ENCODE peak calls at places on chromosomes 1 and 21, in eight cellular contexts. C is pancreas; A is mesenchymal stem cell; D is aorta; T is GM23248; I is IMR-90; M is cardiac muscle cell; K is naive thymus-derived CD4-positive, alpha-beta T cell. S is an unnamed sample. For H3K4me1, the result is how much of the 10 kb centered on the place peaks cover.

GRCh38 chr1:109579044-109579443 is 30.6 kb downstream of the GNAI3 start:
- DNase-seq in C (no peak), A (no peak), D (no peak), M (no peak), T (peak), I (peak), K (no peak), S (no peak)

GRCh38 chr1:171780583-171781166 is 785 bp upstream of the METTL13 start:
- DNase-seq in I (no peak), A (no peak), T (no peak), D (no peak), M (no peak), K (no peak), C (peak), S (no peak)

GRCh38 chr1:80882552-80882951 is 918.2 kb upstream of the ADGRL2 start:
- DNase-seq in A (peak), C (no peak), I (peak), K (no peak), T (peak), M (no peak), D (no peak), S (no peak)

GRCh38 chr21:41435728-41436127 is 9.7 kb downstream of the MX1 start:
- DNase-seq in D (no peak), K (no peak), M (no peak), A (no peak), I (no peak), C (no peak), T (no peak), S (no peak)

GRCh38 chr1:241591317-241591716 is 48.9 kb downstream of the CHML start:
- DNase-seq in C (no peak), A (peak), M (no peak), T (peak), D (no peak), I (peak), K (no peak), S (no peak)

GRCh38 chr1:54006508-54006907 is 11.5 kb downstream of the LDLRAD1 start:
- DNase-seq in C (no peak), K (no peak), T (no peak), A (no peak), I (no peak), D (no peak), M (no peak), S (no peak)

GRCh38 chr1:79010589-79010988 is 4.1 kb upstream of the ADGRL4 start:
- DNase-seq in I (no peak), K (no peak), A (no peak), M (no peak), T (no peak), D (no peak), C (no peak), S (no peak)

GRCh38 chr1:233879841-233880240 is 24.6 kb upstream of the SLC35F3 start:
- DNase-seq in I (no peak), D (no peak), A (no peak), T (no peak), M (no peak), K (no peak), C (no peak), S (no peak)

GRCh38 chr1:225474986-225475820 is 47.4 kb upstream of the LBR start:
- DNase-seq in I (peak), T (peak), M (peak), D (peak), C (peak), K (peak), A (peak), S (peak)

GRCh38 chr1:242610209-242610608 is 85.7 kb upstream of the PLD5 start:
- DNase-seq in A (no peak), C (no peak), M (no peak), D (no peak), K (no peak), I (no peak), T (no peak), S (no peak)

GRCh38 chr1:88612299-88612698 is 71.8 kb upstream of the PKN2 start:
- DNase-seq in M (no peak), I (no peak), K (no peak), T (no peak), C (no peak), A (no peak), D (no peak), S (no peak)

GRCh38 chr1:215444715-215445414 is 122.2 kb upstream of the KCTD3 start:
- DNase-seq in T (no peak), D (no peak), C (no peak), M (no peak), I (no peak), A (no peak), K (no peak), S (no peak)

GRCh38 chr1:157035121-157035520 is 10.4 kb downstream of the ARHGEF11 start:
- DNase-seq in M (no peak), K (no peak), A (no peak), C (no peak), T (no peak), I (no peak), D (no peak), S (no peak)

GRCh38 chr21:36337099-36337509 is 17.1 kb downstream of the MORC3 start:
- DNase-seq in M (no peak), T (peak), D (no peak), A (peak), K (no peak), C (no peak), I (peak), S (no peak)

GRCh38 chr1:100387209-100387608 is 34.9 kb downstream of the CDC14A start:
- DNase-seq in T (no peak), I (peak), A (no peak), C (no peak), K (no peak), D (no peak), M (no peak), S (no peak)

GRCh38 chr21:46515109-46515508 is 56.4 kb downstream of the DIP2A start:
- DNase-seq in A (no peak), C (peak), T (peak), I (peak), D (no peak), M (peak), K (peak), S (peak)

GRCh38 chr1:44040856-44041255 is 9.6 kb upstream of the SLC6A9 start:
- DNase-seq in C (no peak), A (no peak), T (peak), I (no peak), K (no peak), M (no peak), D (no peak), S (no peak)

GRCh38 chr21:26572668-26573381 is at the start of gene CYYR1:
- DNase-seq in D (no peak), C (no peak), K (no peak), I (no peak), T (peak), A (peak), M (peak), S (peak)

GRCh38 chr21:33881689-33882440 is 33.7 kb downstream of the ATP5PO start:
- DNase-seq in C (no peak), A (no peak), M (no peak), K (no peak), T (no peak), I (no peak), D (peak), S (no peak)

GRCh38 chr1:38962113-38962512 is 20.5 kb upstream of the RHBDL2 start:
- DNase-seq in K (no peak), I (peak), C (no peak), M (no peak), A (no peak), D (no peak), T (peak), S (no peak)

GRCh38 chr1:36861380-36861779 is 172.9 kb downstream of the GRIK3 start:
- DNase-seq in I (no peak), M (no peak), A (no peak), D (no peak), K (no peak), C (no peak), T (no peak), S (no peak)

GRCh38 chr1:193348126-193349045 is 162.0 kb upstream of the B3GALT2 start:
- DNase-seq in K (no peak), C (no peak), I (peak), D (no peak), M (no peak), A (peak), T (peak), S (no peak)

GRCh38 chr1:165371588-165372235 is 15.2 kb upstream of the LMX1A start:
- DNase-seq in K (no peak), A (peak), C (no peak), M (no peak), I (no peak), D (no peak), T (peak), S (no peak)

GRCh38 chr1:231369282-231369681 is 31.2 kb downstream of the SPRTN start:
- DNase-seq in I (no peak), K (no peak), A (no peak), C (no peak), M (no peak), T (no peak), D (no peak), S (no peak)

GRCh38 chr1:30664103-30664755 is 59.2 kb downstream of the MATN1 start:
- DNase-seq in C (peak), I (no peak), M (no peak), A (no peak), K (no peak), T (peak), D (peak), S (no peak)

GRCh38 chr1:204384636-204385354 is 25.1 kb upstream of the PLEKHA6 start:
- DNase-seq in I (peak), D (peak), C (peak), M (no peak), A (no peak), T (peak), K (no peak), S (peak)

GRCh38 chr21:26736449-26736848 is 108.8 kb downstream of the ADAMTS1 start:
- DNase-seq in T (no peak), D (no peak), M (no peak), I (no peak), K (no peak), C (no peak), A (peak), S (no peak)

GRCh38 chr1:6554907-6555778 is at the start of gene TAS1R1:
- DNase-seq in A (no peak), D (peak), C (peak), M (no peak), T (peak), K (no peak), I (no peak), S (no peak)

GRCh38 chr1:208184993-208185703 is 59.0 kb downstream of the PLXNA2 start:
- DNase-seq in I (peak), T (peak), K (no peak), D (no peak), M (no peak), A (peak), C (no peak), S (no peak)

GRCh38 chr1:29753244-29753643 is 516.9 kb downstream of the PTPRU start:
- DNase-seq in K (no peak), A (no peak), M (no peak), C (no peak), D (no peak), I (no peak), T (no peak), S (no peak)

GRCh38 chr21:39720126-39720778 is 24.7 kb upstream of the IGSF5 start:
- DNase-seq in M (peak), C (no peak), D (no peak), A (no peak), T (peak), I (no peak), K (no peak), S (no peak)

GRCh38 chr1:62589321-62589720 is 8.0 kb upstream of the ANGPTL3 start:
- DNase-seq in T (no peak), I (peak), M (no peak), K (no peak), C (no peak), A (no peak), D (no peak), S (no peak)

GRCh38 chr1:54054438-54054749 is 986 bp downstream of the TCEANC2 start:
- DNase-seq in T (no peak), A (no peak), K (no peak), I (no peak), C (no peak), M (no peak), D (no peak), S (no peak)

GRCh38 chr21:10272216-10272615 is 249.2 kb upstream of the TPTE start:
- DNase-seq in I (no peak), A (peak), D (peak), K (no peak), T (peak), C (peak), M (no peak), S (no peak)

GRCh38 chr1:107228704-107229103 is 87.9 kb downstream of the NTNG1 start:
- DNase-seq in K (no peak), I (peak), T (peak), C (no peak), D (no peak), A (no peak), M (no peak), S (no peak)

GRCh38 chr1:247487057-247487456 is 29.2 kb upstream of the OR2B11 start:
- DNase-seq in C (no peak), A (peak), I (peak), K (peak), T (peak), D (no peak), M (peak), S (no peak)

GRCh38 chr1:247409869-247410544 is 6.0 kb upstream of the NLRP3 start:
- DNase-seq in M (no peak), I (no peak), D (no peak), A (no peak), K (no peak), T (no peak), C (no peak), S (no peak)

GRCh38 chr1:165383067-165383466 is 26.6 kb upstream of the LMX1A start:
- DNase-seq in T (peak), C (peak), A (no peak), M (no peak), I (peak), K (no peak), D (peak), S (peak)

GRCh38 chr1:29490204-29490934 is 254.0 kb downstream of the PTPRU start:
- DNase-seq in D (peak), I (no peak), T (no peak), K (no peak), C (no peak), A (no peak), M (no peak), S (no peak)

GRCh38 chr1:183589384-183589783 is 875 bp downstream of the NCF2 start:
- DNase-seq in M (no peak), T (no peak), I (no peak), K (no peak), D (no peak), A (no peak), C (no peak), S (no peak)
- H3K4me1 ChIP-seq in M (under half), T (under half), I (under half), K (under half), D (under half), A (under half), C (under half), S (under half)

DNA sequence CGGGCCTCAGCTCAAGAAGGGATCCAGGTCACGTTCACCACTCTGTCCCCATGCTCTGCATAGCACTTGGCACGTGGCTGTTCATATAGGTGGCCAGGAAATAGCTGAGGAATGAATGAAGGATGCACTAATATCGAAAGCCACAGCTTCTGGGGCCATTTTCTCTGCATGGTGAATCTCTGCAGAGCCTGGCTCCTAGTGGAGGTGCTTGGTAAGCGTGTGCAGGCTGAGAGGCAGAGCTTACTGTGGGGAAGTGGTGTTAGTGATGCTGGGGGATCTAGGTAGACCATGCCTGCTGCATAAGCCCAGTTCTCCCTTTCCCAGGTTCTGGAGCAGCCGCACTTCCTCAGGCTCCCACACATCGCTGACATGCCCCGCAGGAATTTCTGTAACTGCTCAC is 8.3 kb downstream of the CSRP1 start:
- DNase-seq in T (peak), K (no peak), I (no peak), D (no peak), C (no peak), M (no peak), A (no peak), S (no peak)
- H3K4me1 ChIP-seq in T (half or more), K (under half), I (half or more), D (under half), C (under half), M (half or more), A (under half), S (half or more)

GRCh38 chr1:13667696-13668095 is 32.3 kb upstream of the PRDM2 start:
- DNase-seq in I (no peak), A (no peak), T (no peak), D (no peak), K (no peak), M (no peak), C (no peak), S (no peak)
- H3K4me1 ChIP-seq in I (under half), A (under half), T (under half), D (under half), K (under half), M (under half), C (under half), S (under half)

GRCh38 chr1:66769512-66770229 is 17.4 kb downstream of the DYNLT5 start:
- DNase-seq in M (no peak), C (no peak), I (no peak), T (no peak), A (no peak), D (no peak), K (peak), S (no peak)
- H3K4me1 ChIP-seq in M (under half), C (under half), I (under half), T (under half), A (under half), D (under half), K (under half), S (under half)

GRCh38 chr1:41646186-41646585 is 161.7 kb upstream of the EDN2 start:
- DNase-seq in K (no peak), I (no peak), C (no peak), T (no peak), D (no peak), A (no peak), M (no peak), S (no peak)
- H3K4me1 ChIP-seq in K (under half), I (under half), C (under half), T (under half), D (under half), A (under half), M (under half), S (under half)

DNA sequence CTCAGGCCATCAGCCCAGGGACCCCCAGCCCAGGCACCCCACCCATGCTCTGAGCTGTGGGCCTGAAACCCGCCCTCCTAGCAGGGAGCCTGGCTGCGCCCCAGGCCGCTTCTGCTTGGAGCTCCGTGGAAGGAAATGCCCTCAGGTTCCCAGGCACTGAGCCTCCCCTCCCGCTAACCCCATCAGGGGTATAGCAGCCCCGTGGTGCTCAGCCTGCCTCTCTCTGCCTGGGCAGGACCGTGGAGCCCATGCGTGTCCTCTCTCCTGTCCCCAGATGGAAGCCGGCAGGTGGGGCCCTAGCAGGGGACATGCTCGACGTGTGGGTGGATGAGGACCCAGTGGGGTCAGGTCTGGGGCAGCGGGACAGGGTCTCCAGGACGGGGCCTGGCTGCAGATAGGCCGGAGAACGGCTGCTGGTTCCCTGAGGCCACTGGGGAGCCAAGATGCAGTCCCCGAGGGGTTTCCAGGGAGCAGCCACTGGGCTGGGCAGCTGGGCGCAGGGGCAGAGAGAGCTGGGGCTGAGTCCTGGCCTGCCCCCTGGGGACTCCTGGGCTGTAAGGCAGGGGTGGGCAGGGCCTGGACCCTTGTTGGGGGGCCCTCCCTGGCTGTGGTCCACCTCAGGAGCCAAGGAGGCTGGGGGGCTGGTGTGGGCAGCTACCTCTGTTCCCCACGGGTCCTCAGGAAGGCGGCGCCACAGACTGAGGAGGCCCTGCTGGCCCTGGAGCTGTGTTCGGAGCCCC is 75.5 kb downstream of the MORN1 start:
- DNase-seq in C (no peak), A (no peak), M (no peak), I (no peak), K (no peak), D (no peak), T (no peak), S (no peak)
- H3K4me1 ChIP-seq in C (under half), A (half or more), M (under half), I (under half), K (under half), D (under half), T (under half), S (half or more)

DNA sequence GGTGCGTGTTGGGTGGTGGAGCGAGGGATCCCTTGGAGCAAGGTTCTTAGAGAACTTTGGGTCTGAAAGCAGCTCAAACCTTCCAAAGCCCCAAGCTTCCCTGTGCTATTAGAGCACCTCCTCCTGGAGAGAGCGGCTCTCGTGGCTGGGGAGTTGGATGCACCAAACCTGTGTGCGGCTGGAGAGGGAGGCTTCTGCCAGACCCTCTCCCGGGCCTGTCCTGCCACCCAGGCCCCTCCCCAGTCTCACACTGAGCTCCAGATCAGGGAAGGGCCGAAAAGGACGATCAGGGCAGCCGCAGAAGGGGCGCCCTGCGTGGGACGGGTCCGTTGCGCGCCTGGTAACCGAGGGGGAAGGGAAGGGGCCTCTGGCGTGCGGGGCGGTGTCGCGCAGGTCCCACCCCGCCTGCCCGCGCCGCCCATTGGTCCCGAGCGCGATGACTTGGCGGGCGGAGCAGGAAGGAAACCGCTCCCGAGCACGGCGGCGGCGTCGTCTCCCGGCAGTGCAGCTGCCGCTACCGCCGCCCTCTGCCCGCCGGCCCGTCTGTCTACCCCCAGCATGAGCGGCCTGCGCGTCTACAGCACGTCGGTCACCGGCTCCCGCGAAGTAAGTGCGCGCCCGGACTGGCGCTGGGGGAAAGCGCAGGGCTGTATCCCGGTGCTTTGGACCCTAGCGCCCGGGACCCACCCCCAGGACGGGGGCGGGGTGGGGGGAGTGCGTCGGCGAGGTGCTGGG is at the start of gene SH3BGRL3:
- DNase-seq in M (peak), I (peak), A (peak), D (peak), C (peak), T (peak), K (peak), S (peak)
- H3K4me1 ChIP-seq in M (under half), I (half or more), A (under half), D (under half), C (half or more), T (half or more), K (half or more), S (half or more)

DNA sequence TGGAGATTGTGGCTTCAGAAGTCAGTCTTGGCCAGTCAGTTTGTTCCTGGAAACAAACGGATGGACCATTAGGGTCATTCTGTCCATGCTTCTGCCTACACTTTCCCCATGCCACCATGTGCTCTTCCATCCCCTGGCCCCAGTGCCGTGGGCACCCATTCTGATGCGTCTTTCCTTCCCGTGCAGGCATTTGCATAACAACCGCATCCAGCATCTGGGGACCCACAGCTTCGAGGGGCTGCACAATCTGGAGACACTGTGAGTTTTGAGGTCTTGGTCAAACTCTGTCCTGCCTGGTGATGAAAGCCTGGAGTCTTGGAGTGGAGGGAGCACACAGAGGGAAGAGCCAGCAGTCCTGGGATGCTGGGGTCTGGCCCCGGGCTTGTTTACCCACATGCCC is 61.1 kb downstream of the UBE2T start:
- DNase-seq in M (no peak), T (no peak), D (no peak), C (no peak), A (no peak), K (no peak), I (no peak), S (no peak)
- H3K4me1 ChIP-seq in M (under half), T (half or more), D (under half), C (under half), A (under half), K (under half), I (under half), S (under half)

S was measured in left ventricle myocardium inferior.